ENCODE peak calls at places on chromosomes 2 and 18, in seven cellular contexts. Q is left ventricle myocardium inferior, N is A549, U is AG09319, V is cardiac muscle cell, G is astrocyte, A is mesothelial cell of epicardium. I is an unnamed sample.
A peak's percentile ranks its signal among the peaks of the same experiment; 100 is the strongest.

GRCh38 chr2:203535078-203535783 is at the start of gene RAPH1:
- DNase-seq in A (peak; percentile 66), V (peak; percentile 92), N (peak; percentile 88), U (peak; percentile 64), Q (peak; percentile 91), G (peak; percentile 82), I (peak; percentile 88)

GRCh38 chr2:197433770-197434438 is 924 bp downstream of the SF3B1 start:
- DNase-seq in G (peak; percentile 18), N (no peak), V (no peak), U (no peak), A (no peak), Q (no peak), I (no peak)

GRCh38 chr2:185608799-185609198 is 129.8 kb upstream of the FSIP2 start:
- DNase-seq in G (peak; percentile 6), V (no peak), N (peak; percentile 31), Q (no peak), U (no peak), A (no peak), I (no peak)

GRCh38 chr2:217947341-217948316 is 55.2 kb downstream of the TNS1 start:
- DNase-seq in A (no peak), U (no peak), V (no peak), Q (no peak), N (no peak), G (no peak), I (peak; percentile 6)

GRCh38 chr2:71933467-71934319 is 214.0 kb downstream of the CYP26B1 start:
- DNase-seq in V (peak; percentile 67), G (peak; percentile 14), A (no peak), N (peak; percentile 69), U (no peak), Q (no peak), I (no peak)

GRCh38 chr2:170029551-170029950 is 148.4 kb upstream of the MYO3B start:
- DNase-seq in A (no peak), U (no peak), G (no peak), Q (no peak), N (no peak), V (no peak), I (no peak)

GRCh38 chr2:28606986-28607441 is 111.2 kb downstream of the PLB1 start:
- DNase-seq in G (peak; percentile 62), Q (no peak), V (no peak), U (no peak), A (no peak), N (peak; percentile 43), I (no peak)

GRCh38 chr2:142754182-142754581 is 123.3 kb upstream of the KYNU start:
- DNase-seq in A (no peak), N (peak; percentile 78), U (no peak), G (no peak), Q (no peak), V (no peak), I (no peak)

GRCh38 chr18:11741505-11742145 is 52.6 kb downstream of the GNAL start:
- DNase-seq in A (no peak), N (peak; percentile 34), U (no peak), V (no peak), G (no peak), Q (no peak), I (no peak)

GRCh38 chr2:96107883-96108551 is 8.4 kb downstream of the ADRA2B start:
- DNase-seq in N (no peak), V (no peak), U (no peak), A (no peak), G (no peak), Q (no peak), I (peak; percentile 62)

GRCh38 chr2:113069676-113070605 is 2.2 kb downstream of the IL1F10 start:
- DNase-seq in N (no peak), U (no peak), A (no peak), V (no peak), G (no peak), Q (no peak), I (no peak)

GRCh38 chr2:217741381-217741955 is 261.3 kb downstream of the TNS1 start:
- DNase-seq in V (no peak), A (no peak), N (no peak), Q (no peak), G (no peak), U (no peak), I (no peak)

GRCh38 chr18:5107990-5108389 is 89.1 kb downstream of the AKAIN1 start:
- DNase-seq in A (no peak), V (no peak), N (no peak), U (no peak), G (no peak), Q (no peak), I (no peak)

GRCh38 chr2:165008916-165009315 is 53.6 kb upstream of the SLC38A11 start:
- DNase-seq in V (no peak), G (peak; percentile 69), N (peak; percentile 19), A (no peak), U (no peak), Q (no peak), I (no peak)

GRCh38 chr18:58451972-58452334 is 176.9 kb downstream of the ALPK2 start:
- DNase-seq in V (no peak), A (no peak), G (no peak), Q (no peak), U (no peak), N (no peak), I (no peak)

GRCh38 chr2:152395132-152396024 is 60.4 kb downstream of the FMNL2 start:
- DNase-seq in V (peak; percentile 43), A (no peak), G (peak; percentile 59), N (no peak), Q (no peak), U (no peak), I (no peak)

GRCh38 chr2:181411105-181411849 is 45.9 kb upstream of the ITGA4 start:
- DNase-seq in N (no peak), U (no peak), Q (no peak), G (no peak), A (no peak), V (peak; percentile 40), I (peak; percentile 84)

GRCh38 chr2:68974251-68974650 is at the start of gene GKN1:
- DNase-seq in G (peak; percentile 49), V (no peak), A (no peak), Q (no peak), U (no peak), N (no peak), I (no peak)

GRCh38 chr18:79940126-79940813 is 11.2 kb downstream of the SLC66A2 start:
- DNase-seq in V (no peak), U (no peak), A (no peak), Q (no peak), N (no peak), G (no peak), I (peak; percentile 5)

GRCh38 chr2:134782792-134783191 is 55.6 kb upstream of the ACMSD start:
- DNase-seq in Q (no peak), A (no peak), U (no peak), V (peak; percentile 23), G (no peak), N (no peak), I (no peak)
- TF ChIP-seq CTCF in Q (peak; percentile 38), A (no peak), U (no peak), V (no peak), G (peak; percentile 42), N (no peak), I (no peak)

GRCh38 chr2:236688563-236689392 is 119.2 kb downstream of the ACKR3 start:
- DNase-seq in N (no peak), Q (no peak), A (no peak), G (no peak), U (no peak), V (no peak), I (no peak)

GRCh38 chr2:236690726-236691125 is 121.1 kb downstream of the ACKR3 start:
- DNase-seq in A (no peak), V (no peak), G (no peak), N (no peak), U (no peak), Q (no peak), I (no peak)

GRCh38 chr2:236691799-236692167 is 122.2 kb downstream of the ACKR3 start:
- DNase-seq in G (no peak), V (no peak), N (no peak), U (no peak), A (no peak), Q (no peak), I (no peak)

GRCh38 chr2:236689393-236689700 is 119.7 kb downstream of the ACKR3 start:
- DNase-seq in U (no peak), Q (no peak), G (no peak), V (no peak), A (no peak), N (no peak), I (no peak)

DNA sequence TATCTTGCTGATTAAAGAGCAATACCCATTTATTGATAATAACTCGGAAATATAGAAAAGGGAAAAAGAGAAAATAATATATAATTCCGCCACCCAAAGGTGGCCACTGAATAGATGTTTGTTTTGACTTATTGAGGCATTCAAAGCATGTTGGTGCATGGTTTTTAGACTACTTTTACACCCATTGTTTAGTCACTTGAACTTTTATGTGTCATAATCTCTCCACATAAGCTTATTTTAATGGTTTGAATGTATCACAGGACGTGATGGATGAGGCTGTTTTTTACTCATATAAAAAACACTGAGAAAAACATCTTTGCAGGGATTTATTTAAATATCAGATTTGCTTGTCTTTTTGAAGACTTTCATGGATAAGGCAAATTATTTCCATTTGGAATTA is 120.4 kb downstream of the ACKR3 start:
- DNase-seq in G (peak; percentile 42), A (no peak), N (no peak), U (no peak), V (no peak), Q (no peak), I (no peak)
- TF ChIP-seq CTCF in G (no peak), A (no peak), N (no peak), U (no peak), V (no peak), Q (no peak), I (no peak)

GRCh38 chr2:67213677-67214402 is 183.3 kb upstream of the ETAA1 start:
- DNase-seq in A (no peak), Q (no peak), N (no peak), G (no peak), U (no peak), V (no peak), I (no peak)

GRCh38 chr2:67214585-67215184 is 182.4 kb upstream of the ETAA1 start:
- DNase-seq in G (no peak), V (no peak), Q (no peak), N (no peak), A (no peak), U (no peak), I (no peak)

GRCh38 chr2:67216103-67216502 is 181.0 kb upstream of the ETAA1 start:
- DNase-seq in V (no peak), G (no peak), A (no peak), N (no peak), Q (no peak), U (no peak), I (no peak)

GRCh38 chr2:67215636-67216035 is 181.5 kb upstream of the ETAA1 start:
- DNase-seq in A (no peak), U (no peak), N (no peak), Q (no peak), G (no peak), V (no peak), I (no peak)

GRCh38 chr2:67215214-67215613 is 181.9 kb upstream of the ETAA1 start:
- DNase-seq in Q (no peak), N (peak; percentile 56), A (peak; percentile 66), V (peak; percentile 83), U (no peak), G (peak; percentile 42), I (peak; percentile 77)
- TF ChIP-seq CTCF in Q (peak; percentile 29), N (no peak), A (peak; percentile 55), V (peak; percentile 84), U (peak; percentile 32), G (peak; percentile 48), I (peak; percentile 38)

DNA sequence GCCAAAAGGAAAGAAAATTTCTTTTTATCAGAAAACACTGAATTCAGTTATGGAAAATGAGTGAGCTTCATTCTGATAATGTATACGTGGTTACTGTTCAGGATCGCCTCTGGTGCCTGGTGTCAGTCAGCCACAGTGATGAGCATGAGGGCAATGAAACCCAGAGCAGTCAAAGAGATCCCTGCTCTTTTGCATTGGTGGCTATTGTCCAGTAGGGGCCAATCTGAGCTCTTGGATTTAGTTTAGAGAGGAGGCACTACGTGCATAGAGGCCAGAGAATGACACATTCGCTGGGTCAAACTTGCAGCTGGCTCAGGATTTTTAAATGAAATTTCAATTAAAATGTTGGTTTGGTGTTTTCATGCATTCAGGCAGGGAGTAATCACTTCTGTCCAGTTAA is 522.9 kb downstream of the TMEM182 start:
- DNase-seq in G (no peak), V (no peak), N (no peak), A (no peak), Q (no peak), U (no peak), I (no peak)
- TF ChIP-seq CTCF in G (no peak), V (no peak), N (no peak), A (no peak), Q (no peak), U (no peak), I (no peak)